ENCODE peak calls at places on chromosomes 11 and 22, in four cellular contexts. P is GM23338, U is neural progenitor cell, J is left ventricle myocardium inferior. X is an unnamed sample.

GRCh38 chr11:115153135-115153534 is 351.1 kb downstream of the CADM1 start:
- DNase-seq in P (no peak), J (no peak), U (no peak), X (no peak)

GRCh38 chr22:19086417-19086816 is 35.8 kb downstream of the DGCR2 start:
- DNase-seq in U (no peak), P (no peak), J (no peak), X (peak; percentile 21)

GRCh38 chr11:73996161-73996747 is 12.6 kb downstream of the UCP3 start:
- DNase-seq in U (no peak), P (no peak), J (no peak), X (peak; percentile 8)

GRCh38 chr11:61148016-61148640 is 13.1 kb downstream of the VPS37C start:
- DNase-seq in U (peak; percentile 35), J (no peak), P (no peak), X (peak; percentile 34)

GRCh38 chr11:44631831-44632230 is 66.4 kb downstream of the CD82 start:
- DNase-seq in P (no peak), U (no peak), J (no peak), X (peak; percentile 54)

GRCh38 chr11:15106201-15106965 is 8.3 kb upstream of the INSC start:
- DNase-seq in U (peak; percentile 42), J (no peak), P (no peak), X (no peak)

GRCh38 chr11:119338318-119338890 is 2.3 kb downstream of the C1QTNF5 start:
- DNase-seq in U (peak; percentile 91), P (peak; percentile 92), J (peak; percentile 65), X (peak; percentile 88)

GRCh38 chr22:30314918-30315317 is 11.8 kb downstream of the TBC1D10A start:
- DNase-seq in P (no peak), J (no peak), U (no peak), X (no peak)

GRCh38 chr22:17988800-17989513 is 35.4 kb downstream of the MICAL3 start:
- DNase-seq in P (no peak), J (no peak), U (no peak), X (no peak)

GRCh38 chr22:46378499-46379300 is 43.2 kb downstream of the TRMU start:
- DNase-seq in U (no peak), P (no peak), J (no peak), X (no peak)

GRCh38 chr22:31734512-31734911 is 15.4 kb downstream of the PRR14L start:
- DNase-seq in P (no peak), J (no peak), U (no peak), X (no peak)

GRCh38 chr11:57459112-57460016 is 964 bp upstream of the RTN4RL2 start:
- DNase-seq in U (peak; percentile 45), J (no peak), P (peak; percentile 58), X (no peak)

GRCh38 chr11:1825039-1825740 is 9.6 kb upstream of the SYT8 start:
- DNase-seq in P (peak; percentile 92), U (peak; percentile 96), J (peak; percentile 50), X (no peak)

GRCh38 chr11:8786933-8787332 is 104.3 kb downstream of the RPL27A start:
- DNase-seq in U (no peak), P (peak; percentile 31), J (no peak), X (no peak)

GRCh38 chr11:6357222-6357621 is 33.1 kb upstream of the SMPD1 start:
- DNase-seq in J (peak; percentile 53), U (no peak), P (no peak), X (peak; percentile 88)

GRCh38 chr22:47209547-47210023 is 447.1 kb downstream of the TBC1D22A start:
- DNase-seq in J (no peak), P (no peak), U (no peak), X (peak; percentile 51)

GRCh38 chr11:117930668-117931330 is 1.6 kb upstream of the TMPRSS13 start:
- DNase-seq in U (no peak), P (no peak), J (no peak), X (no peak)

GRCh38 chr22:39959640-39960447 is at the start of gene TMA7B:
- DNase-seq in J (no peak), U (peak; percentile 61), P (peak; percentile 59), X (no peak)

GRCh38 chr11:77823775-77824174 is 2.8 kb downstream of the AAMDC start:
- DNase-seq in P (no peak), U (no peak), J (no peak), X (no peak)

GRCh38 chr11:13007702-13008435 is 1.2 kb upstream of the RASSF10 start:
- DNase-seq in J (no peak), P (no peak), U (no peak), X (no peak)

GRCh38 chr11:57482782-57483569 is 22.6 kb downstream of the RTN4RL2 start:
- DNase-seq in J (peak; percentile 40), P (peak; percentile 88), U (peak; percentile 83), X (no peak)

GRCh38 chr22:45159652-45160462 is 3.9 kb upstream of the NUP50 start:
- DNase-seq in J (no peak), P (peak; percentile 54), U (peak; percentile 6), X (no peak)

GRCh38 chr11:66981976-66982578 is 7.0 kb downstream of the C11orf86 start:
- DNase-seq in P (no peak), U (no peak), J (peak; percentile 89), X (peak; percentile 85)

GRCh38 chr11:71086687-71087258 is 165.6 kb downstream of the SHANK2 start:
- DNase-seq in J (no peak), U (peak; percentile 82), P (peak; percentile 80), X (no peak)

GRCh38 chr22:24594569-24595120 is 1.8 kb upstream of the LRRC75B start:
- DNase-seq in U (no peak), P (no peak), J (no peak), X (no peak)

GRCh38 chr11:69814411-69814810 is 4.8 kb downstream of the FGF3 start:
- DNase-seq in P (no peak), U (no peak), J (no peak), X (no peak)

DNA sequence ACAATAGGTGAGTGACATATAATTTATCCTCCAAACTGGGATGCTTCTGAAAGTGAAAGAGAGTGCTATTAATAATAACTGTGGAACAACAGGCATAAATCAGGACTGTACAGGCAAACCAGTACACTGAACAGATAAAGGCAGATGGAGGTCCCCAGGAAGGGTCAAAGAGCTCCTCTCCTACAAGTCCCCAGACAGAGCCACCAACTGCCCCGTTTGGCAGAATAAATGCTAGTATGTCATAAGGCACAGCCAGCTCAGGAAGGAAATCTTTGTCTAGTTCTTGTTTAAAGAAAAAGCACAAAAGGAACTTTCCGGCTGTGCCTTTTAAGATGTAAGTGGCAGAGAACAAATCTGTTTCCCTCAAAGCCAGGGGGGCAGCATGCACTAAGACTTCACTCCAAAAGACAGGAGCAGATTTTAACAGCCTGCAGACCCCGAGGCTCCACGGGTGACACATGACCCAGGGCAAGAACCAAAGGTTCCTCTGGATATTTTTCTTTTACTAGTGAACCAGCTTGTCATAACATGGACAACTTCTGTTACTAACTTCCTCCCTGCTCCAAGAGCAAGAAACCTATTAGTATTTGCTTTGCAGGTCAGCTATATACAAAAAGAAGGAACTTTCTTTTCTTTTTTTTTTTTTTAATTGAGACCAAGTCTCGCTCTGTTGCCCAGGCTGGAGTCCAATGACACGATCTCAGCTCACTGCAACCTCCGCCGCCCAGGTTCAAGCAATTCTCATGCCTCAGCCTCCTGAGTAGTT is 50.2 kb downstream of the MYH9 start:
- DNase-seq in J (no peak), P (no peak), U (no peak), X (no peak)
- H3K4me1 ChIP-seq in J (peaks cover 100% of the 10 kb centered on the region), P (peaks cover 21% of the 10 kb centered on the region), U (peaks cover 38% of the 10 kb centered on the region), X (no peaks in the 10 kb centered on the region)

GRCh38 chr11:116366980-116367640 is 405.7 kb downstream of the BUD13 start:
- DNase-seq in J (no peak), P (peak; percentile 75), U (peak; percentile 35), X (no peak)

GRCh38 chr11:116374085-116374484 is 398.7 kb downstream of the BUD13 start:
- DNase-seq in P (no peak), U (no peak), J (no peak), X (no peak)

GRCh38 chr11:116373545-116373944 is 399.2 kb downstream of the BUD13 start:
- DNase-seq in U (no peak), J (no peak), P (no peak), X (no peak)

GRCh38 chr11:116373107-116373506 is 399.7 kb downstream of the BUD13 start:
- DNase-seq in P (no peak), U (peak; percentile 74), J (no peak), X (no peak)

GRCh38 chr11:116371146-116371545 is 401.6 kb downstream of the BUD13 start:
- DNase-seq in U (no peak), P (no peak), J (no peak), X (no peak)
- H3K4me1 ChIP-seq in U (peaks cover 21% of the 10 kb centered on the region), P (peaks cover 11% of the 10 kb centered on the region), J (no peaks in the 10 kb centered on the region), X (no peaks in the 10 kb centered on the region)

GRCh38 chr11:122733301-122733686 is 77.8 kb downstream of the UBASH3B start:
- DNase-seq in J (peak; percentile 35), U (no peak), P (no peak), X (no peak)
- H3K4me1 ChIP-seq in J (peaks cover 41% of the 10 kb centered on the region), U (peaks cover 21% of the 10 kb centered on the region), P (peaks cover 15% of the 10 kb centered on the region), X (no peaks in the 10 kb centered on the region)

GRCh38 chr11:64246874-64247728 is at the start of gene PPP1R14B:
- DNase-seq in J (peak; percentile 92), U (peak; percentile 95), P (peak; percentile 95), X (peak; percentile 93)
- H3K4me1 ChIP-seq in J (peaks cover 68% of the 10 kb centered on the region), U (peaks cover 36% of the 10 kb centered on the region), P (peaks cover 44% of the 10 kb centered on the region), X (peaks cover 41% of the 10 kb centered on the region)

GRCh38 chr11:65112226-65112550 is 516 bp downstream of the TM7SF2 start:
- DNase-seq in J (no peak), P (peak; percentile 64), U (peak; percentile 65), X (peak; percentile 68)
- H3K4me1 ChIP-seq in J (peaks cover 69% of the 10 kb centered on the region), P (peaks cover 13% of the 10 kb centered on the region), U (peaks cover 9% of the 10 kb centered on the region), X (no peaks in the 10 kb centered on the region)

GRCh38 chr11:41274831-41275230 is 184.6 kb downstream of the LRRC4C start:
- DNase-seq in J (no peak), P (no peak), U (no peak), X (no peak)

GRCh38 chr11:41273908-41274307 is 185.5 kb downstream of the LRRC4C start:
- DNase-seq in P (no peak), U (no peak), J (no peak), X (no peak)
- H3K4me1 ChIP-seq in P (no peaks in the 10 kb centered on the region), U (no peaks in the 10 kb centered on the region), J (peaks cover 6% of the 10 kb centered on the region), X (no peaks in the 10 kb centered on the region)

GRCh38 chr11:128523616-128524015 is 63.7 kb downstream of the ETS1 start:
- DNase-seq in J (no peak), P (no peak), U (no peak), X (no peak)
- H3K4me1 ChIP-seq in J (peaks cover 84% of the 10 kb centered on the region), P (peaks cover 58% of the 10 kb centered on the region), U (peaks cover 4% of the 10 kb centered on the region), X (peaks cover 17% of the 10 kb centered on the region)

X was measured in sigmoid colon.